ENCODE peak calls at places on chromosomes 5 and 9, in four cellular contexts. H is left lung, V is H1, R is GM23248. T is an unnamed sample.
A peak's percentile ranks its signal among the peaks of the same experiment; 100 is the strongest.

GRCh38 chr5:131384181-131384580 is 120.3 kb downstream of the CDC42SE2 start:
- DNase-seq in R (no peak), V (no peak), H (no peak), T (no peak)

GRCh38 chr9:121662896-121663580 is 11.6 kb downstream of the DAB2IP start:
- DNase-seq in H (no peak), V (no peak), R (no peak), T (no peak)

GRCh38 chr5:172052454-172053236 is 46.2 kb upstream of the FBXW11 start:
- DNase-seq in V (no peak), R (peak; percentile 84), H (no peak), T (no peak)

GRCh38 chr9:22114956-22115355 is 105.9 kb upstream of the CDKN2B start:
- DNase-seq in H (no peak), V (no peak), R (peak; percentile 33), T (no peak)

GRCh38 chr5:74402553-74402952 is 238.0 kb downstream of the ENC1 start:
- DNase-seq in V (no peak), H (no peak), R (peak; percentile 13), T (no peak)

GRCh38 chr5:72255670-72256069 is 64.4 kb downstream of the MRPS27 start:
- DNase-seq in H (no peak), R (no peak), V (no peak), T (no peak)

GRCh38 chr5:132224721-132225120 is 2.9 kb downstream of the P4HA2 start:
- DNase-seq in V (no peak), H (no peak), R (peak; percentile 69), T (no peak)

GRCh38 chr5:111948078-111948477 is 191.1 kb upstream of the NREP start:
- DNase-seq in H (no peak), R (no peak), V (no peak), T (no peak)

GRCh38 chr9:20640331-20641187 is 18.3 kb upstream of the MLLT3 start:
- DNase-seq in V (no peak), R (peak; percentile 70), H (no peak), T (peak; percentile 59)

GRCh38 chr5:6424700-6425099 is 24.0 kb upstream of the UBE2QL1 start:
- DNase-seq in V (no peak), H (no peak), R (no peak), T (no peak)

GRCh38 chr5:150625164-150625535 is 15.3 kb upstream of the SYNPO start:
- DNase-seq in H (no peak), R (no peak), V (no peak), T (no peak)

GRCh38 chr9:125484632-125485282 is 222.3 kb downstream of the MAPKAP1 start:
- DNase-seq in V (no peak), H (no peak), R (peak; percentile 88), T (no peak)

GRCh38 chr9:7336356-7337075 is 463.1 kb downstream of the DMAC1 start:
- DNase-seq in V (no peak), H (no peak), R (no peak), T (no peak)

GRCh38 chr5:154712518-154713437 is 42.4 kb upstream of the LARP1 start:
- DNase-seq in H (peak; percentile 82), R (no peak), V (peak; percentile 82), T (no peak)

GRCh38 chr5:172846249-172846648 is 12.2 kb downstream of the ERGIC1 start:
- DNase-seq in H (no peak), R (no peak), V (no peak), T (no peak)

GRCh38 chr5:132435891-132436290 is 54.7 kb downstream of the IRF1 start:
- DNase-seq in V (no peak), H (no peak), R (no peak), T (no peak)

GRCh38 chr9:74742792-74743389 is 144.8 kb downstream of the TRPM6 start:
- DNase-seq in H (no peak), R (peak; percentile 62), V (no peak), T (no peak)

GRCh38 chr5:134148316-134148715 is 28.4 kb downstream of the SKP1 start:
- DNase-seq in H (no peak), V (peak; percentile 38), R (no peak), T (no peak)

GRCh38 chr9:130952065-130952762 is 13.2 kb upstream of the FIBCD1 start:
- DNase-seq in V (no peak), H (no peak), R (no peak), T (no peak)
- H3K9me3 ChIP-seq in V (no peaks in the 10 kb centered on the region), H (no peaks in the 10 kb centered on the region), R (no peaks in the 10 kb centered on the region), T (no peaks in the 10 kb centered on the region)

GRCh38 chr9:61670616-61671015 is 480.8 kb downstream of the SPATA31A7 start:
- DNase-seq in V (no peak), R (no peak), H (peak; percentile 54), T (no peak)
- H3K9me3 ChIP-seq in V (peaks cover 96% of the 10 kb centered on the region), R (no peaks in the 10 kb centered on the region), H (no peaks in the 10 kb centered on the region), T (no peaks in the 10 kb centered on the region)

GRCh38 chr5:2958976-2959375 is 207.5 kb upstream of the IRX2 start:
- DNase-seq in V (no peak), H (no peak), R (no peak), T (no peak)
- H3K9me3 ChIP-seq in V (no peaks in the 10 kb centered on the region), H (no peaks in the 10 kb centered on the region), R (no peaks in the 10 kb centered on the region), T (no peaks in the 10 kb centered on the region)

GRCh38 chr5:178931846-178932760 is 8.9 kb upstream of the ZNF454 start:
- DNase-seq in V (no peak), H (no peak), R (no peak), T (no peak)
- H3K9me3 ChIP-seq in V (peaks cover 91% of the 10 kb centered on the region), H (peaks cover 19% of the 10 kb centered on the region), R (peaks cover 9% of the 10 kb centered on the region), T (peaks cover 51% of the 10 kb centered on the region)

T was measured in T-helper 17 cell.